ENCODE peak calls at places on chromosomes 6 and 20, in five cellular contexts. L, Z, T, A and K are unnamed samples.

GRCh38 chr20:61810709-61811565 is 254.7 kb downstream of the TAF4 start:
- DNase-seq in L (no peak), Z (no peak), T (no peak), A (no peak), K (no peak)

GRCh38 chr20:17990278-17990972 is 21.6 kb downstream of the MGME1 start:
- DNase-seq in L (no peak), Z (peak; percentile 56), T (no peak), A (no peak), K (no peak)

GRCh38 chr20:35129647-35130069 is 17.5 kb downstream of the EDEM2 start:
- DNase-seq in L (no peak), Z (peak; percentile 32), T (no peak), A (no peak), K (no peak)

GRCh38 chr20:59993736-59994484 is 35.7 kb downstream of the CDH26 start:
- DNase-seq in L (no peak), Z (no peak), T (no peak), A (no peak), K (no peak)

GRCh38 chr20:33009214-33010132 is 2.0 kb downstream of the BPIFB2 start:
- DNase-seq in L (no peak), Z (no peak), T (peak; percentile 31), A (no peak), K (no peak)

GRCh38 chr6:5995705-5996686 is 10.7 kb downstream of the NRN1 start:
- DNase-seq in L (no peak), Z (peak; percentile 19), T (peak; percentile 88), A (no peak), K (no peak)

GRCh38 chr6:87901613-87902012 is 146.0 kb upstream of the SPACA1 start:
- DNase-seq in L (no peak), Z (no peak), T (no peak), A (no peak), K (no peak)

GRCh38 chr6:89483111-89483720 is 50.3 kb downstream of the ANKRD6 start:
- DNase-seq in L (no peak), Z (no peak), T (no peak), A (no peak), K (no peak)

GRCh38 chr20:58056021-58056591 is 172.3 kb downstream of the ANKRD60 start:
- DNase-seq in L (peak; percentile 34), Z (no peak), T (no peak), A (no peak), K (no peak)

GRCh38 chr6:56984374-56984773 is 29.5 kb downstream of the BEND6 start:
- DNase-seq in L (no peak), Z (no peak), T (no peak), A (no peak), K (no peak)

GRCh38 chr20:52482049-52482448 is 290.5 kb upstream of the ZFP64 start:
- DNase-seq in L (no peak), Z (no peak), T (no peak), A (no peak), K (no peak)

GRCh38 chr20:20017852-20018245 is 687 bp downstream of the NAA20 start:
- DNase-seq in L (no peak), Z (no peak), T (peak; percentile 21), A (no peak), K (peak; percentile 20)

DNA sequence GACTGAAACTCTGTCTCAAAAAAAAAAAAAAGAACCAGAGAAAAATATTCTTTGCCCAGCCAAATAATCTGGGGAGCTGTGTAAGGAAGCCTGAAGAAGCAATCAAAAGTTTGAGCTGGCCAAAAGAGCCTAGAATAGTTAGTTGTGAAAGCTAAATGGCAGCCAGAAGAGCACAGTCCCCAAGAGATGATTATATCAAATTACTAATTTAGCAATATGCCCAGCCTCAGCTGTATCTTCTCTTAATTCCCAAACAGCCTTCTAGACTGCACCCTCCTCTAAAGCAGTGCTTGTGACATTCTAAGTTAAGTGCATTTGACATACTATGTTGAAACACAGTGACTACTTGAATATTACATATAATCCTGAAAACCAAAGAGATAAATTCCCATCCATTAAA is 38.9 kb downstream of the CDK19 start:
- DNase-seq in L (no peak), Z (no peak), T (no peak), A (no peak), K (no peak)
- TF ChIP-seq CTCF in L (no peak), Z (no peak), T (no peak), A (no peak), K (no peak)

DNA sequence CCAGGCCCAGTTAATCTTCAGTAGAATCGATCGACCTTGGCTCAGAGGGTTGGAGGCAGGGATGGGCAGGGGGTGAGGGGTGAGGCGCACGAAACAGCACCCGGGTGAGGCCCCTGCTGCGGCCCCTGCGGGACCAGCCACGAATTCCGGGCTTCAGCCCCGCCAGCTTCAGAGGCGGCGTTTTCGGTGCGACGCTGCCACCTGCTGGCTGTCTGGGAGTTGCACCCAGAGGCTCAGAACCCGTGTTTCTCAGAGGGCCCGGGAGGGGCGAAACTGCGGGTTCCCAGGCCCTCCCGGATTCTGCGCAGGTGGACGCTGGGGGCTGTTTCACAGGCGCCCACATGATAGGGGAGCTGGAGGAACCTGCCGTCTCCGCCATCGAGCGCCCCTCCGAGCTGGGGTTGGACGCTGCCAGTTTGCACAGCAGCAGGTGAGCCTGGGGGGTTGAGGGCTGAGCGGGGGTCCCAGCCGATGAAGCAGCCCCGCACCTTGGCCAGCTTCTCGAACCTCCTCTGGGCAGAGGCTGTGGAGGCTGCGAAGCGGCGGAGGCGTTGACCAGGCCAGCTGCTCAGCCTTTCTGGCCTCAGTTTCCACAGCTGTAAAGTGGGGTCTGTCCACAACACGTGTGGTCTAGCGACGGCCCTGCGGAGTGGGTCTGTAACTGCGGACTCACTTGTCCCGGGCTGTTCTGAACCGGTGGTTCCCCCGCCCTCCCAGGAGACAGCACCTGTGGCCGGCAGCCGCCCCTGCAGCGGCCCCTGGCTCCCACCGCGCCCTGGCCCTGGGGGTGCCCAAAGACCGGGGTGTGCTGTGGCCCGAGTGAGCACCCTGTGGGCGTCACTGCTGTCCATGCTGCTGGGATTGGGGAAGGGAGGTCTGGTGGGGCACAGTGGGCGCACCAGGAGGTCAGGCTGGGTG is 2.5 kb upstream of the BHLHE23 start:
- DNase-seq in L (no peak), Z (peak; percentile 39), T (peak; percentile 83), A (peak; percentile 85), K (peak; percentile 83)
- TF ChIP-seq CTCF in L (peak; percentile 96), Z (peak; percentile 96), T (peak; percentile 86), A (peak; percentile 91), K (peak; percentile 96)

GRCh38 chr6:30612213-30612612 is 4.8 kb downstream of the PPP1R10 start:
- DNase-seq in L (no peak), Z (peak; percentile 43), T (no peak), A (no peak), K (no peak)
- TF ChIP-seq CTCF in L (peak; percentile 50), Z (peak; percentile 68), T (peak; percentile 43), A (no peak), K (no peak)

DNA sequence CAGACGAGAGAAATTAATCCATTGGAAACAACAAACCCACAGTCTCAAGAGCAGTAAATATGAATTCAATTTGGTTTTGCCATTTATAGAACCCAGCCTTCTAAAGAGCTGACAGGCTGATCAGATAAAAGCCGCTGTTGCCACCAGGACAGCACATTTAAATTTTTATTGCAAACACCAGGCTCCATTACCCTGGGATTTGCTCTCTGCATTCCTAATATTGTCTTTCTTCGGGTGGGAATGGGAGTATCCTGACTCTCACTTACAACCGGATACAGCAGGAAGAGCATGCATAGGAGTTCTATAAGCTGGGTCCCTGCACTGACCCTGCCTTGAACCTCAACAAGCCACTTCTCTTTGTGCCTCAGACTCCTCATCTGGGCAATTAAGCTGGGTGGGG is 142.9 kb downstream of the LRFN2 start:
- DNase-seq in L (no peak), Z (no peak), T (no peak), A (no peak), K (no peak)
- TF ChIP-seq CTCF in L (no peak), Z (no peak), T (no peak), A (no peak), K (no peak)

GRCh38 chr6:120405947-120406346 is 928.3 kb downstream of the TBC1D32 start:
- DNase-seq in L (no peak), Z (no peak), T (peak; percentile 19), A (no peak), K (no peak)
- TF ChIP-seq CTCF in L (peak; percentile 5), Z (no peak), T (peak; percentile 64), A (no peak), K (no peak)

GRCh38 chr6:150445486-150445885 is 76.7 kb downstream of the IYD start:
- DNase-seq in L (no peak), Z (no peak), T (no peak), A (no peak), K (no peak)
- TF ChIP-seq CTCF in L (no peak), Z (no peak), T (no peak), A (no peak), K (no peak)

DNA sequence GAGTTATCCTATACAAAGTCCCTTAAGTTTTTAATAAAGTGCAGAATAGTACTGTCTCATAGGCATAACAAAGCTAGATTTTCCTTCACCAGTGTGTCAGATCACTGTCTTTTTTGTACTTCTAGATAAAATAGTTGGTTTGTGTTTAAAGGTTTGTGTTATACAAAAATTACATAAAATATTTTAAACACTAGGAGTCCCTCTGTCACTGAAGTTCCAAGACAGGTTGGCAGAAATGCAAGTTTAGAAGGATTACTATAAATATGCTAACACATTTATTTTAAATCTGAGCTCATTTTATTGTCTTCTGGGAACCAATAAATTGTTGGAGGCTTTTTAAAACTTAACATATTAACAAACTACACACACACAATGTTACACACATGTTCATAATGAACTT is 30.8 kb upstream of the RUNX2 start:
- DNase-seq in L (no peak), Z (no peak), T (no peak), A (no peak), K (no peak)
- TF ChIP-seq CTCF in L (no peak), Z (no peak), T (no peak), A (no peak), K (no peak)